ENCODE peak calls at places on chromosomes 6 and 20, in nine cellular contexts. L, S, O, Y, H, B, C, E and K are unnamed samples.

GRCh38 chr6:142706200-142706599 is 238.8 kb downstream of the HIVEP2 start:
- DNase-seq in L (no peak), S (no peak), O (no peak), Y (no peak), H (no peak), B (no peak), C (no peak), E (no peak), K (no peak)

GRCh38 chr6:69719602-69720193 is 77.1 kb downstream of the LMBRD1 start:
- DNase-seq in L (no peak), S (peak), O (peak), Y (no peak), H (peak), B (no peak), C (peak), E (no peak), K (peak)

GRCh38 chr6:37922563-37922962 is 103.0 kb downstream of the ZFAND3 start:
- DNase-seq in L (no peak), S (no peak), O (peak), Y (no peak), H (no peak), B (no peak), C (no peak), E (no peak), K (no peak)

GRCh38 chr6:44122821-44123220 is 4.4 kb downstream of the MRPL14 start:
- DNase-seq in L (no peak), S (no peak), O (peak), Y (no peak), H (peak), B (peak), C (no peak), E (no peak), K (peak)

GRCh38 chr20:6613280-6613861 is 154.1 kb upstream of the BMP2 start:
- DNase-seq in L (no peak), S (no peak), O (no peak), Y (no peak), H (no peak), B (no peak), C (no peak), E (no peak), K (no peak)

GRCh38 chr6:166955865-166956443 is 396 bp downstream of the RNASET2 start:
- DNase-seq in L (peak), S (peak), O (no peak), Y (no peak), H (peak), B (no peak), C (peak), E (no peak), K (no peak)

GRCh38 chr6:42383421-42384208 is 68.1 kb downstream of the TRERF1 start:
- DNase-seq in L (no peak), S (no peak), O (no peak), Y (no peak), H (no peak), B (no peak), C (no peak), E (no peak), K (no peak)

GRCh38 chr6:15941168-15941567 is 187.7 kb upstream of the MYLIP start:
- DNase-seq in L (no peak), S (no peak), O (no peak), Y (no peak), H (no peak), B (no peak), C (no peak), E (no peak), K (no peak)

GRCh38 chr6:34462561-34462971 is 3.3 kb upstream of the PACSIN1 start:
- DNase-seq in L (no peak), S (no peak), O (peak), Y (no peak), H (no peak), B (no peak), C (peak), E (peak), K (no peak)

GRCh38 chr20:17345321-17345720 is 118.5 kb downstream of the PCSK2 start:
- DNase-seq in L (no peak), S (no peak), O (no peak), Y (no peak), H (no peak), B (no peak), C (no peak), E (no peak), K (no peak)

GRCh38 chr6:169866140-169866534 is 114.7 kb downstream of the ERMARD start:
- DNase-seq in L (no peak), S (no peak), O (no peak), Y (no peak), H (no peak), B (no peak), C (no peak), E (no peak), K (no peak)

GRCh38 chr20:45066372-45066771 is 34.6 kb downstream of the KCNS1 start:
- DNase-seq in L (no peak), S (no peak), O (peak), Y (no peak), H (peak), B (no peak), C (no peak), E (no peak), K (no peak)

GRCh38 chr6:35694462-35694861 is 5.7 kb upstream of the FKBP5 start:
- DNase-seq in L (no peak), S (peak), O (peak), Y (no peak), H (peak), B (no peak), C (no peak), E (no peak), K (no peak)

GRCh38 chr6:108581237-108581931 is 20.7 kb downstream of the FOXO3 start:
- DNase-seq in L (peak), S (no peak), O (peak), Y (no peak), H (peak), B (no peak), C (no peak), E (no peak), K (peak)

GRCh38 chr6:27158316-27158643 is 89.2 kb upstream of the PRSS16 start:
- DNase-seq in L (no peak), S (no peak), O (no peak), Y (no peak), H (no peak), B (no peak), C (no peak), E (no peak), K (no peak)
- H3K4me3 ChIP-seq in L (no peak), S (no peak), O (no peak), Y (peak), H (peak), B (peak), C (peak), E (no peak), K (no peak)

DNA sequence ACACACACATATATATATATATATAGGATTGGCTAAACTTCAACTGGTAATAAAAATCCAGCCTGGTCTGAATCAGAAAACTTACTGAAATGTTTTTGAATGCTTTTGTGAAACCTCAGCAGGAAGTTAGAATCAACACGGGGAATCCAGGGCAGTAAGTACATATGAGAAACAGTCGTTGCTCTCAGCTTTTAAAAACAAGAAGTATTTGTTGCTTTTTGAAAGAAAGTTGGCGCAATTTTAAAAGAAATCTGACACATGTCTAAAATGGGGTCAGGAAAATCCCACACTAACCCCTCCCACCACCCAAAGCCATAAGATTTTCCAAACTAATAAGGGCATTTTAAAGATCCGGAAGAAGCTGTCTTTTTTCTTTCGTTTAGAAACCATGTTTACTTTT is 11.5 kb upstream of the CCDC170 start:
- DNase-seq in L (no peak), S (no peak), O (peak), Y (no peak), H (peak), B (no peak), C (no peak), E (no peak), K (peak)
- H3K4me3 ChIP-seq in L (no peak), S (peak), O (no peak), Y (peak), H (peak), B (peak), C (no peak), E (peak), K (no peak)

GRCh38 chr6:63576147-63576772 is 4.0 kb downstream of the LOC128125822 start:
- DNase-seq in L (no peak), S (no peak), O (no peak), Y (no peak), H (no peak), B (no peak), C (no peak), E (no peak), K (no peak)
- H3K4me3 ChIP-seq in L (no peak), S (no peak), O (no peak), Y (no peak), H (no peak), B (no peak), C (no peak), E (no peak), K (no peak)

DNA sequence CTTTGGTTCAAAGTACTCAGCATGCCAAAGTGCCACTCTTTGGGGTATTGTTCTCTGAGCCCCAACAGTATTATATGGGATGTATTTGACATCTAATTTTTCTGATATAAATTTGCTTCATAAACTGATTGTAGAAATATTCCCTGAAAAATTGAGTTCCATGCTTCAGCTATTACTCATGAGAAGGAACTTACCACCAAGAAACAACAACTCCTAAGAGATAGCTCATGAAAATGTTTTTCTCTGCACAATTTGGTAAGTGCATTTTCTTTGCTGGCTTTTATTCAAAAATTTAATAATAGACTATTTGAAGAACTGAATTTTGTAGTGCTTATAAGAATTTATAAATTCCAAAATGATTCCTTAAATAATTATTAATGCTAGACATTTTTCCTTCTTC is 12.8 kb upstream of the TPD52L1 start:
- DNase-seq in L (no peak), S (no peak), O (peak), Y (no peak), H (peak), B (no peak), C (no peak), E (no peak), K (no peak)
- H3K4me3 ChIP-seq in L (no peak), S (no peak), O (no peak), Y (no peak), H (no peak), B (no peak), C (no peak), E (no peak), K (no peak)

GRCh38 chr20:9070304-9070703 is 1.4 kb downstream of the PLCB4 start:
- DNase-seq in L (no peak), S (no peak), O (no peak), Y (no peak), H (no peak), B (no peak), C (no peak), E (no peak), K (no peak)

GRCh38 chr20:9075264-9076095 is 6.6 kb downstream of the PLCB4 start:
- DNase-seq in L (no peak), S (no peak), O (no peak), Y (no peak), H (no peak), B (no peak), C (peak), E (no peak), K (no peak)

GRCh38 chr20:9071976-9072726 is 3.3 kb downstream of the PLCB4 start:
- DNase-seq in L (no peak), S (no peak), O (no peak), Y (no peak), H (peak), B (no peak), C (no peak), E (no peak), K (no peak)

GRCh38 chr20:9068896-9069663 is at the start of gene PLCB4:
- DNase-seq in L (no peak), S (peak), O (peak), Y (no peak), H (peak), B (no peak), C (peak), E (peak), K (no peak)

GRCh38 chr20:9072741-9073310 is 3.9 kb downstream of the PLCB4 start:
- DNase-seq in L (no peak), S (no peak), O (no peak), Y (no peak), H (no peak), B (no peak), C (peak), E (no peak), K (no peak)
- H3K4me3 ChIP-seq in L (no peak), S (no peak), O (no peak), Y (no peak), H (no peak), B (no peak), C (no peak), E (no peak), K (no peak)

DNA sequence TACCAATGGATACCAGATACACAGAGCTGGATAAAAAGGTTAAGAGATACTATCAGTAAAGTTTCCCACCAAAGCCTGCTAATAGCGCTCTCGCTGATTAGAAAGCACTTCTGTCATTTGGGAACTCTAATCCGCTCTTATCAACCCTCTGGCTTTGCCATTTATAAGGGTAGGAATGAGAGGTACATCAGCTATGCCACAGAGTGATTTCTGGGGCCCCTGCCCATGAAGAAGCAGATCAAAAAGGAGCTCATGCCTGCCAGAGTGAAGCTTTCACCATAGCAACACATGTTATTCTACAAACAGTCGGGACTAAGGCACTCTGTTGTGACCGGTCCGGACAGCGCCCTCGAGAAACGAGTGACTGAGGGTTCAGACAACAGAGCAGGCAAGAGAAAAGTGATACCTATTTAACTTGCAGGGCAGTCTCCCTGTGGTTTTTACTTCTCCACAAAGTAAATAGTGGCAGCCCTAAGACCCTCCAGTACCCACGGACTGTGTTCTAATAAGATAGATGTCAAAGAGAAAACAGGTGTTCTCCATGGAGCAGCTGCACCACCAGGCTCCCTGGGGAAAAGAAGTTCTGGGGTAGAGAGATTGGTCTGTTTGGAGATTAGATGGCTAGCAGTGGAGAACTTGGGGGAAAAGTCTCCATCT is 5.6 kb downstream of the TRAM2 start:
- DNase-seq in L (no peak), S (no peak), O (no peak), Y (no peak), H (no peak), B (no peak), C (peak), E (no peak), K (no peak)
- H3K4me3 ChIP-seq in L (no peak), S (no peak), O (peak), Y (no peak), H (peak), B (no peak), C (no peak), E (peak), K (no peak)